ENCODE peak calls at places on chromosomes 4 and X, in nine cellular contexts. A is naive thymus-derived CD8-positive, alpha-beta T cell; O is T-cell; P is omental fat pad; X is upper lobe of right lung; Z is A549; U is activated T-cell treated with anti-CD3 and anti-CD28 coated beads, Interleukin-2, amount 50 U/mL, for 72 hours; N is activated T-helper 17 cell treated with anti-CD3 and anti-CD28 coated beads, Interleukin-2, amount 50 U/mL, for 72 hours; V is left lung. K is an unnamed sample.
A peak's percentile ranks its signal among the peaks of the same experiment; 100 is the strongest.

GRCh38 chr4:106806158-106806797 is 229.8 kb downstream of the DKK2 start:
- ATAC-seq in A (no peak), O (no peak), P (no peak), X (peak; percentile 36), Z (no peak), U (no peak), N (no peak), V (peak; percentile 83), K (no peak)

GRCh38 chrX:118156254-118156952 is 39.8 kb upstream of the KLHL13 start:
- ATAC-seq in A (no peak), O (no peak), P (no peak), X (no peak), Z (no peak), U (no peak), N (no peak), V (no peak), K (no peak)

GRCh38 chr4:112726041-112726440 is 89.1 kb downstream of the LARP7 start:
- ATAC-seq in A (no peak), O (no peak), P (no peak), X (no peak), Z (no peak), U (no peak), N (no peak), V (no peak), K (no peak)

GRCh38 chr4:88818650-88819470 is 121.2 kb upstream of the NAP1L5 start:
- ATAC-seq in A (no peak), O (no peak), P (peak; percentile 35), X (peak; percentile 45), Z (peak; percentile 27), U (peak; percentile 33), N (peak; percentile 9), V (peak; percentile 15), K (peak; percentile 53)

GRCh38 chr4:2807571-2807970 is 14.7 kb downstream of the SH3BP2 start:
- ATAC-seq in A (no peak), O (no peak), P (no peak), X (no peak), Z (no peak), U (no peak), N (no peak), V (no peak), K (peak; percentile 7)

GRCh38 chr4:183797445-183798248 is 107.5 kb upstream of the STOX2 start:
- ATAC-seq in A (no peak), O (peak; percentile 38), P (peak; percentile 24), X (peak; percentile 81), Z (peak; percentile 83), U (peak; percentile 82), N (peak; percentile 19), V (peak; percentile 64), K (peak; percentile 85)

GRCh38 chrX:43813898-43814297 is 68.4 kb downstream of the MAOB start:
- ATAC-seq in A (no peak), O (no peak), P (no peak), X (no peak), Z (no peak), U (peak; percentile 53), N (no peak), V (no peak), K (no peak)

GRCh38 chr4:181830404-181831035 is 412.7 kb upstream of the TENM3 start:
- ATAC-seq in A (no peak), O (no peak), P (no peak), X (no peak), Z (no peak), U (no peak), N (no peak), V (no peak), K (no peak)

GRCh38 chr4:98101988-98102387 is 41.3 kb downstream of the STPG2 start:
- ATAC-seq in A (no peak), O (no peak), P (no peak), X (no peak), Z (no peak), U (no peak), N (no peak), V (no peak), K (no peak)

GRCh38 chr4:48196758-48197504 is 62.9 kb upstream of the TXK start:
- ATAC-seq in A (no peak), O (no peak), P (no peak), X (no peak), Z (no peak), U (no peak), N (no peak), V (no peak), K (no peak)

K was measured in esophagus mucosa.